ENCODE peak calls at places on chromosomes 1 and 21, in five cellular contexts. G, H, Y, Z and A are unnamed samples.

GRCh38 chr1:212700597-212700891 is 904 bp upstream of the BATF3 start:
- DNase-seq in G (no peak), H (no peak), Y (no peak), Z (no peak), A (no peak)

GRCh38 chr21:37915941-37916794 is at the start of gene KCNJ6:
- DNase-seq in G (no peak), H (no peak), Y (peak; percentile 41), Z (no peak), A (no peak)

GRCh38 chr1:56728964-56729363 is 83.8 kb downstream of the PRKAA2 start:
- DNase-seq in G (no peak), H (no peak), Y (no peak), Z (no peak), A (no peak)

GRCh38 chr1:186813420-186813819 is 15.3 kb upstream of the PLA2G4A start:
- DNase-seq in G (no peak), H (no peak), Y (peak; percentile 66), Z (no peak), A (no peak)

GRCh38 chr1:202631076-202631923 is 79.0 kb downstream of the SYT2 start:
- DNase-seq in G (no peak), H (no peak), Y (no peak), Z (no peak), A (no peak)

GRCh38 chr1:109371271-109371739 is 26.4 kb downstream of the SORT1 start:
- DNase-seq in G (no peak), H (no peak), Y (peak; percentile 81), Z (peak; percentile 12), A (peak; percentile 79)

GRCh38 chr1:27605796-27606707 is 2.1 kb upstream of the AHDC1 start:
- DNase-seq in G (peak; percentile 72), H (no peak), Y (peak; percentile 46), Z (peak; percentile 33), A (peak; percentile 47)

GRCh38 chr1:39063191-39063590 is 37.0 kb downstream of the NDUFS5 start:
- DNase-seq in G (no peak), H (no peak), Y (no peak), Z (no peak), A (no peak)

GRCh38 chr1:32886012-32886827 is at the start of gene HPCA:
- DNase-seq in G (peak; percentile 75), H (no peak), Y (peak; percentile 49), Z (peak; percentile 46), A (no peak)

GRCh38 chr1:226820935-226821718 is 49.3 kb upstream of the PSEN2 start:
- DNase-seq in G (no peak), H (no peak), Y (peak; percentile 96), Z (no peak), A (peak; percentile 93)

GRCh38 chr1:171739646-171740045 is 2.2 kb downstream of the VAMP4 start:
- DNase-seq in G (no peak), H (no peak), Y (peak; percentile 39), Z (no peak), A (no peak)

GRCh38 chr21:46663754-46664153 is 28.3 kb downstream of the PRMT2 start:
- DNase-seq in G (no peak), H (no peak), Y (no peak), Z (no peak), A (no peak)

GRCh38 chr1:165647517-165647916 is 16.5 kb downstream of the MGST3 start:
- DNase-seq in G (no peak), H (no peak), Y (no peak), Z (no peak), A (no peak)

GRCh38 chr1:40746344-40747090 is 37.1 kb upstream of the KCNQ4 start:
- DNase-seq in G (no peak), H (no peak), Y (no peak), Z (no peak), A (no peak)

GRCh38 chr1:40750326-40750975 is 33.1 kb upstream of the KCNQ4 start:
- DNase-seq in G (no peak), H (no peak), Y (peak; percentile 17), Z (no peak), A (peak; percentile 61)

GRCh38 chr1:40749817-40750216 is 33.8 kb upstream of the KCNQ4 start:
- DNase-seq in G (no peak), H (no peak), Y (no peak), Z (no peak), A (no peak)

GRCh38 chr1:40751802-40752201 is 31.8 kb upstream of the KCNQ4 start:
- DNase-seq in G (no peak), H (no peak), Y (no peak), Z (no peak), A (no peak)

DNA sequence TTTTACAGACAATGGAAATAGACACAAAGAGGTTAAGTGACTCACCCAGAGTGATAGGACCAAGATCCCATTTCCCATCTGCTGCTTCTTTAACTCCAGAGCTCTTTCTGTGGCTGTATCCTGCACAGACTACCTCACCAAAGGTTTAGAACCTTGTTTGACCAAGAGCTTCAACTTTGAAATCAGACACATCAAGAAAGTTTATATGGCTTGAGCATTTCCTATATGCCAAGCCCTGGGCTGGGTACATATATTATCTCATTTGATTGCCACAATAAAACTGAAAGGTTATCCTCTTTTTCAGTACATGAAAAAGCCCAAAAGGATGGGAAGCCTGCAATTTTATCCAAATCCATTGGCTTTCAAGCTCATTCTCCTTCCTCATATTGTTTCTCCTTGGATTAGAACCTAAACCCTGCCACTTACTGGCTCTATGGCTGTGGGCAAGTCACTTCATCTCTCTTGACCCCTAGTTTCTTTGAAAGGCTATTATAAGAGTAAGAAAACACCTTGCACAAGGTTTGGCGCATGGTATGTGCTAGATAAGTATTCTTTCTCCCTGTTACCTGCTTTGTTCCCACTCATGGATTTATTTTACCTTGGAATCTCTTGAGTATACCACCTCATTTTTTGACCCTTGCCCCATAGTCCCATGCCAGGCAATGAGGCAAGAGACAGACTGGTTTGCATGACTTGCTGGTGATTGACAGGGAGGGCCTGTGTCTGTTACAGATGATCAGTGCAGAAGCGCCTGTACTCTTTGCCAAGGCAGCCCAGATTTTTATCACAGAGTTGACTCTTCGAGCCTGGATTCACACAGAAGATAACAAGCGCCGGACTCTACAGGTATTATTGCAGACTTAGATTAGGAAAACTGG is 34.5 kb upstream of the KCNQ4 start:
- DNase-seq in G (no peak), H (no peak), Y (no peak), Z (no peak), A (no peak)
- TF ChIP-seq CTCF in G (no peak), H (no peak), Y (no peak), Z (no peak), A (no peak)

GRCh38 chr1:46132529-46133180 is at the start of gene PIK3R3:
- DNase-seq in G (peak; percentile 93), H (peak; percentile 83), Y (peak; percentile 99), Z (peak; percentile 99), A (peak; percentile 99)

GRCh38 chr1:46131093-46131492 is 1.3 kb downstream of the PIK3R3 start:
- DNase-seq in G (peak; percentile 19), H (no peak), Y (no peak), Z (no peak), A (no peak)

GRCh38 chr1:46131727-46132528 is 501 bp downstream of the PIK3R3 start:
- DNase-seq in G (peak; percentile 20), H (no peak), Y (peak; percentile 42), Z (peak; percentile 32), A (no peak)

GRCh38 chr1:46128336-46128735 is 4.1 kb downstream of the PIK3R3 start:
- DNase-seq in G (no peak), H (no peak), Y (no peak), Z (peak; percentile 18), A (peak; percentile 61)

GRCh38 chr1:46130144-46130543 is 2.3 kb downstream of the PIK3R3 start:
- DNase-seq in G (no peak), H (no peak), Y (no peak), Z (no peak), A (no peak)
- TF ChIP-seq CTCF in G (no peak), H (no peak), Y (no peak), Z (no peak), A (no peak)

GRCh38 chr1:161784963-161785362 is 18.8 kb downstream of the ATF6 start:
- DNase-seq in G (no peak), H (no peak), Y (no peak), Z (no peak), A (no peak)

GRCh38 chr1:161782886-161783285 is 16.8 kb downstream of the ATF6 start:
- DNase-seq in G (no peak), H (no peak), Y (no peak), Z (no peak), A (no peak)

GRCh38 chr1:161791889-161792655 is 26.0 kb downstream of the ATF6 start:
- DNase-seq in G (no peak), H (no peak), Y (peak; percentile 30), Z (no peak), A (peak; percentile 59)

GRCh38 chr1:161790587-161791317 is 24.6 kb downstream of the ATF6 start:
- DNase-seq in G (no peak), H (no peak), Y (no peak), Z (no peak), A (no peak)

GRCh38 chr1:161787355-161787754 is 21.2 kb downstream of the ATF6 start:
- DNase-seq in G (no peak), H (no peak), Y (no peak), Z (no peak), A (no peak)
- TF ChIP-seq CTCF in G (no peak), H (no peak), Y (no peak), Z (no peak), A (peak; percentile 63)

GRCh38 chr1:179776831-179777230 is 33.7 kb downstream of the FAM163A start:
- DNase-seq in G (no peak), H (no peak), Y (no peak), Z (no peak), A (no peak)

GRCh38 chr1:179773264-179773663 is 30.2 kb downstream of the FAM163A start:
- DNase-seq in G (no peak), H (no peak), Y (no peak), Z (no peak), A (no peak)

GRCh38 chr1:179777731-179778130 is 34.6 kb downstream of the FAM163A start:
- DNase-seq in G (no peak), H (no peak), Y (no peak), Z (no peak), A (no peak)

GRCh38 chr1:179774033-179774432 is 30.9 kb downstream of the FAM163A start:
- DNase-seq in G (no peak), H (no peak), Y (no peak), Z (no peak), A (no peak)

DNA sequence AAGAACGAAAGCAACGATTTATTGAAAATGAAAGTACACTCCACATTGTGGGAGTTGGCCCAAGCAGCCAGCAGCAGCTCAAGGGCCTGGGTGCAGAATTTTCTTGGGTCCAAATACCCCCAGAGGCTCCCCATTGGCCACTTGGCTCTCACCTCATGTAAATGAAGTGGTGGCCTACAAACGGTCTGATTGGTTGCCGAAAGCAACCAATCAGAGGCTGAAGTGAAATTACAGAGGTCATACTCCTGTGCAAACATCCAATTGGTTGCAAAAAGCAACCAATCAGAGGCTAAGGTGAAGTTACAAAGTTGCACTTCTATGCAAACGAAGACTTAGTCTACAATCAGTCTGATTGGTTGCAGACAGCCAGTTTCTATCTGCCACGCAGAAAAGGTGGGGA is 31.9 kb downstream of the FAM163A start:
- DNase-seq in G (no peak), H (no peak), Y (no peak), Z (no peak), A (no peak)
- TF ChIP-seq CTCF in G (no peak), H (no peak), Y (no peak), Z (no peak), A (no peak)

GRCh38 chr1:15390667-15391066 is 19.0 kb upstream of the EFHD2 start:
- DNase-seq in G (no peak), H (no peak), Y (no peak), Z (no peak), A (no peak)
- TF ChIP-seq CTCF in G (no peak), H (no peak), Y (no peak), Z (no peak), A (no peak)